ENCODE peak calls at places on chromosomes 2 and 18, in five cellular contexts. J is A549, K is H1, I is K562, E is IMR-90. B is an unnamed sample.

GRCh38 chr2:28206786-28207185 is 185.9 kb upstream of the FOSL2 start:
- DNase-seq in K (no peak), J (no peak), I (no peak), E (no peak), B (no peak)

GRCh38 chr2:204643326-204643725 is 98.1 kb downstream of the PARD3B start:
- DNase-seq in I (no peak), J (no peak), E (peak; percentile 71), K (no peak), B (no peak)

GRCh38 chr2:18819566-18819965 is 230.2 kb upstream of the NT5C1B start:
- DNase-seq in I (no peak), E (no peak), J (no peak), K (no peak), B (no peak)

GRCh38 chr2:151774506-151774905 is 40.2 kb upstream of the NEB start:
- DNase-seq in E (peak; percentile 80), I (no peak), J (no peak), K (no peak), B (no peak)

GRCh38 chr2:44844651-44845270 is 96.7 kb upstream of the SIX3 start:
- DNase-seq in I (no peak), E (no peak), J (no peak), K (no peak), B (no peak)

GRCh38 chr18:41378628-41379027 is 576.4 kb upstream of the PIK3C3 start:
- DNase-seq in J (peak; percentile 2), K (no peak), I (no peak), E (peak; percentile 70), B (peak; percentile 17)

GRCh38 chr18:33201509-33201926 is 239.0 kb downstream of the CCDC178 start:
- DNase-seq in E (no peak), K (peak; percentile 5), I (no peak), J (peak; percentile 6), B (peak; percentile 16)

GRCh38 chr18:49490246-49490762 is 3.3 kb upstream of the C18orf32 start:
- DNase-seq in E (no peak), J (no peak), I (no peak), K (no peak), B (no peak)

GRCh38 chr2:238267884-238268680 is 20.3 kb downstream of the PER2 start:
- DNase-seq in E (no peak), J (no peak), I (no peak), K (no peak), B (no peak)

GRCh38 chr2:79393107-79393506 is 119.7 kb upstream of the CTNNA2 start:
- DNase-seq in K (no peak), I (no peak), J (no peak), E (no peak), B (no peak)

GRCh38 chr2:121446647-121447241 is 83.9 kb upstream of the RNU4ATAC start:
- DNase-seq in J (no peak), E (no peak), I (no peak), K (no peak), B (no peak)

GRCh38 chr2:217694296-217694695 is 308.5 kb downstream of the TNS1 start:
- DNase-seq in I (no peak), E (peak; percentile 32), J (no peak), K (no peak), B (no peak)

GRCh38 chr2:112921982-112922381 is 11.0 kb downstream of the IL37 start:
- DNase-seq in K (no peak), E (no peak), I (no peak), J (no peak), B (no peak)

GRCh38 chr18:3924455-3924854 is 474.5 kb downstream of the TGIF1 start:
- DNase-seq in I (no peak), J (no peak), K (no peak), E (no peak), B (no peak)

GRCh38 chr18:77205769-77206168 is 43.9 kb upstream of the GALR1 start:
- DNase-seq in I (no peak), K (no peak), J (no peak), E (no peak), B (no peak)

GRCh38 chr2:240200230-240201051 is 60.0 kb upstream of the OTOS start:
- DNase-seq in E (peak; percentile 6), K (no peak), I (no peak), J (no peak), B (no peak)

GRCh38 chr2:96884299-96885156 is 14.6 kb upstream of the SEMA4C start:
- DNase-seq in K (no peak), E (no peak), J (no peak), I (no peak), B (no peak)

GRCh38 chr2:60045461-60045860 is 508.0 kb downstream of the BCL11A start:
- DNase-seq in K (no peak), J (no peak), E (no peak), I (no peak), B (no peak)

GRCh38 chr18:57737661-57738060 is 65.5 kb downstream of the ATP8B1 start:
- DNase-seq in J (peak; percentile 90), E (peak; percentile 99), K (no peak), I (no peak), B (no peak)

GRCh38 chr2:82283075-82283474 is 1978.5 kb upstream of the LRRTM1 start:
- DNase-seq in J (no peak), E (no peak), K (no peak), I (no peak), B (no peak)

GRCh38 chr18:79962311-79962710 is 2.1 kb upstream of the HSBP1L1 start:
- DNase-seq in E (peak; percentile 61), I (no peak), K (no peak), J (no peak), B (no peak)

DNA sequence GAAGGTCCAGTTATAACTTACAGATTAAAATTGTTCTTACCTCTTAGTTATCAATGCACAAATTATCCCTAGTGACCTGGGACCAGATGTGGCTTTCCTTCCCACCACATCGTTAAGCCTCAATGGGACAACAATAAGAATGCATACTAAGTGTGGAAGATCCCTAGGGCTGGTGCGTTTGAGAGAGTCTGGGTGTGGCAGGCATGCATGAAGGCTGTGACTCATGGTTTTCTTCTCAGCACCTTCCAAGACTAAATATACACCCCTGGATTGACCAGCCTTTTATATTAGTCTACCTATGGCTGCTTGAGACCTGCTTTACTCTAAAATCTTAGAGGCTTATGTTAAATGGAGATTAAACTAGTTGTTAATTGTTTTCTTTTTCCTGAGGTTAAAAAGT is 261.7 kb upstream of the SLC14A2 start:
- DNase-seq in J (peak; percentile 4), E (no peak), I (no peak), K (no peak), B (no peak)
- TF ChIP-seq RFX5 in J (no peak), E (no peak), I (no peak), K (no peak), B (no peak)

GRCh38 chr2:170817247-170817998 is 736 bp downstream of the GAD1 start:
- DNase-seq in J (peak; percentile 50), E (peak; percentile 5), I (peak; percentile 31), K (no peak), B (peak; percentile 60)

GRCh38 chr2:170816499-170817246 is at the start of gene GAD1:
- DNase-seq in J (peak; percentile 70), K (no peak), I (peak; percentile 87), E (peak; percentile 46), B (peak; percentile 61)

GRCh38 chr2:170814551-170815245 is 2.0 kb upstream of the GAD1 start:
- DNase-seq in I (no peak), K (no peak), J (no peak), E (no peak), B (no peak)

GRCh38 chr2:170815311-170815710 is 1.4 kb upstream of the GAD1 start:
- DNase-seq in E (no peak), K (no peak), J (no peak), I (no peak), B (no peak)

DNA sequence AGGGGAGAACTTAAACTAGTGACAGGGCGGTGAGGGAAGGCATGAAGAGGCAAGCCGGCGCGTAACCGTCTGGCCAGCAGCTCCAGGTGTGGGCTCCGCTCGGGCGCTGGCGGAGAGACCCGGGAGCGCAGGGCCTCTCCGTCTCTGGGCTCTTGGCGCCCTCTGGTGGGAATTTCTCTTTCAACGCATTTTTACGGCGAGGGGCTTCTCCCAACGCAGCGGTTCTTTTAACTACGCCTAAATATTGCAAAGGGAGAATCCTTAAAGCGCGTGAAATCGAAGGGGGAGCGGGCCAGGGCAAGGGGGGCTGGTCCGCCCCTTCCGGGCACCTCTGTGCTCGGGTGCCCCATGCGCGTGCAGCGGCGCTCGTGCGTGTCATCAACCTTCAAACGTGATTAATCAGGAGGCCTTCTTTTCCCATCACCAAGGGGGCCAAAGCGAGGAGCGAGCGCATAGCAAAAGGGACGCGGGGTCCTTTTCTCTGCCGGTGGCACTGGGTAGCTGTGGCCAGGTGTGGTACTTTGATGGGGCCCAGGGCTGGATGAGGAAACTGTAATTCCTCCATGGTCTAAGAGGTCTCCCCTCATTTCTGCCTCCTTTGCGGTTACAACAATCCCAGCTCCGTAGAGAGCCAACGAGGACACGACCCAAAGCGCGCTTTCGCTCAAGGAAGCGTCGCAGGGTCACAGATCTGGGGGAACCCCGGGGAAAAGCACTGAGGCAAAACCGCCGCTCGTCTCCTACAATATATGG is 765 bp upstream of the GAD1 start:
- DNase-seq in I (peak; percentile 85), K (no peak), J (peak; percentile 67), E (peak; percentile 21), B (peak; percentile 89)
- TF ChIP-seq RFX5 in I (no peak), K (no peak), J (no peak), E (no peak), B (no peak)

DNA sequence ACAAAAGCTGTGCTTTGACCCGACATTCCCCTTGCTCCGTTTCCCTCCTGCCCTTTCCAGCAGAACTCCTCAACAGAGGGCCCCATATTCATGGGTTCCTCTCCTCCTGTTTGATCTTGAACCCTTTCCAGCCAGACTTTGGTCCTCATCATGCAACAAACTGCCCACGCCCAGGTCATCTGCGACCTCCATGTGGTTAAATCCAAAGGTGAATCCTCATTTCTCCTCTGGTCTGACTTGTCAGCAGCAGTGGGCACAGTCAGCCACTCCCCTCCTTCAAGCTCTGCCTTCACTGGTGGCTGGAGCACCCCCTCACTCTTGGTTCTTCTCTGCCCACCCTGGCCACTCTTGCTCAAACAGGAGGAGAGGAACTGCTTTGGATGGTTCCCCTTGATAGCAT is 2.7 kb downstream of the HS1BP3 start:
- DNase-seq in K (no peak), J (no peak), E (no peak), I (no peak), B (no peak)
- TF ChIP-seq RFX5 in K (no peak), J (no peak), E (no peak), I (no peak), B (no peak)

DNA sequence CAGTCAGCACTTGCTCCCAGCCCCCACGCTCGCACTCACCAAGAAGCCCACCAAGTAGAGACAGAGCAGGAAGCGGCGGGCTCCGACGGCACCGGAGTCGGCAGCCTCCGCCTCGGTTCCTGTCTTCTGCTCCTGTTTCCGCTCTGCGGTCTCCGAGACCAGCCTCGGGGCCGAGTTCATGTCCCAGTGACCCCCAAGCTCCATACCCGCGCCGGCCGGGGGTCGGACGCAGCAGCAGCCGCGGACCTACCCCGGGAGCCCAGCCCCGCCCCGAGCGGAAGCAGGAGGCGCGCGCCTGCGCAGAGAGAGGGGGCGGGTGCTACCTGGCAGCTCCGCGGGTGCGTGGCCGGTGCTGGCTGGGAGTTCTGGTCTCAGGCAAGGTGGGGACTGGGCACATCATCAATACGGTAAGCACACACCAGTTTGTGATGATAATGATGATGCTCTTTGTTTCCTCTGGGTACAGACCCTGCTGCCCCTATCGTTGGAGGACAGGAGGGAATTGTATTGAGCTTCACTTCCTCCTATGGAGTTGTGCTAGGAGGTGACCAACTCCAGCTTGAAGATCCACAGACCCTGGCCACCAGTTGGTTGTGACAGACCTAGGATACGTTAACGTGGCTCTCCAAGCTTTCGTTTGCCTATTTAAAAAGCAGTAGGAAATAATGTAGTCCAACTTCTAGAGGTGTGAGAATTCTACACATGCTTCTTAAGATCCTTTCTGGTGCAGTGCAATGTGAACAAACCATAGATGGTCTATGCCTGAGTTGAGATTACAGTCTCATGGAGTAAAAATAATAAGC is 25.0 kb upstream of the TMEM182 start:
- DNase-seq in K (peak; percentile 57), J (peak; percentile 68), I (peak; percentile 94), E (peak; percentile 39), B (peak; percentile 94)
- TF ChIP-seq RFX5 in K (no peak), J (no peak), I (no peak), E (no peak), B (no peak)

GRCh38 chr2:6877402-6878305 is at the start of gene RSAD2:
- DNase-seq in I (peak; percentile 22), E (peak; percentile 16), K (no peak), J (no peak), B (no peak)
- TF ChIP-seq RFX5 in I (no peak), E (no peak), K (no peak), J (no peak), B (no peak)